ENCODE peak calls at places on chromosomes 3 and 15, in seven cellular contexts. J is ovary, O is lower lobe of right lung, A is AG08395, K is tibial artery, T is HS-5, D is lung microvascular endothelial cell. R is an unnamed sample.

GRCh38 chr3:196140224-196140623 is 58.3 kb upstream of the TFRC start:
- DNase-seq in J (no peak), O (peak; percentile 36), A (no peak), K (no peak), T (no peak), D (no peak), R (no peak)

GRCh38 chr3:184380210-184380626 is 364 bp downstream of the CHRD start:
- DNase-seq in J (peak; percentile 81), O (peak; percentile 66), A (peak; percentile 74), K (peak; percentile 74), T (no peak), D (peak; percentile 45), R (peak; percentile 92)

GRCh38 chr3:188174309-188175044 is 20.5 kb downstream of the LPP start:
- DNase-seq in J (no peak), O (no peak), A (no peak), K (no peak), T (no peak), D (no peak), R (no peak)

GRCh38 chr3:43319794-43320193 is 33.5 kb downstream of the SNRK start:
- DNase-seq in J (no peak), O (no peak), A (no peak), K (no peak), T (no peak), D (no peak), R (no peak)

GRCh38 chr15:65824031-65824743 is 32.1 kb upstream of the DENND4A start:
- DNase-seq in J (peak; percentile 34), O (no peak), A (peak; percentile 70), K (peak; percentile 60), T (no peak), D (peak; percentile 82), R (peak; percentile 16)

GRCh38 chr3:24196526-24196925 is 251.4 kb downstream of the NR1D2 start:
- DNase-seq in J (no peak), O (no peak), A (peak; percentile 74), K (no peak), T (peak; percentile 60), D (no peak), R (no peak)

GRCh38 chr15:79028411-79028964 is 62.1 kb downstream of the RASGRF1 start:
- DNase-seq in J (no peak), O (peak; percentile 13), A (peak; percentile 39), K (peak; percentile 33), T (no peak), D (peak; percentile 59), R (peak; percentile 16)

GRCh38 chr15:69666441-69666882 is 213.8 kb downstream of the RPLP1 start:
- DNase-seq in J (peak; percentile 56), O (peak; percentile 59), A (no peak), K (no peak), T (no peak), D (no peak), R (no peak)

GRCh38 chr3:141279074-141279945 is 47.7 kb downstream of the PXYLP1 start:
- DNase-seq in J (no peak), O (no peak), A (peak; percentile 31), K (no peak), T (no peak), D (peak; percentile 48), R (no peak)

GRCh38 chr3:98817546-98817945 is 54.4 kb downstream of the ST3GAL6 start:
- DNase-seq in J (no peak), O (no peak), A (peak; percentile 74), K (no peak), T (peak; percentile 35), D (peak; percentile 74), R (no peak)